ENCODE peak calls at places on chromosomes 11 and 22, in four cellular contexts. Z is CD8-positive, alpha-beta T cell; G is fibroblast of pulmonary artery; Q is left cardiac atrium. B is an unnamed sample.

GRCh38 chr11:93741094-93741881 is at the start of the genes C11orf54 and TAF1D:
- DNase-seq in Z (peak; percentile 95), G (peak; percentile 99), Q (peak; percentile 98), B (peak; percentile 98)

GRCh38 chr11:100823360-100823759 is 136.3 kb downstream of the ARHGAP42 start:
- DNase-seq in Z (no peak), G (peak; percentile 62), Q (no peak), B (no peak)

GRCh38 chr11:121566279-121567168 is 113.8 kb upstream of the SORL1-AS1 start:
- DNase-seq in Z (no peak), G (no peak), Q (no peak), B (no peak)

GRCh38 chr11:86747801-86748200 is 52.5 kb upstream of the PRSS23 start:
- DNase-seq in Z (no peak), G (no peak), Q (no peak), B (no peak)

GRCh38 chr11:102225689-102226562 is 91.4 kb upstream of the BIRC3 start:
- DNase-seq in Z (no peak), G (peak; percentile 88), Q (no peak), B (no peak)

GRCh38 chr11:121650520-121651266 is 197.9 kb upstream of the SORL1-AS1 start:
- DNase-seq in Z (no peak), G (no peak), Q (no peak), B (no peak)

GRCh38 chr11:45926536-45927331 is 4.3 kb downstream of the LARGE2 start:
- DNase-seq in Z (no peak), G (no peak), Q (no peak), B (no peak)

GRCh38 chr11:124643605-124644425 is 21.2 kb downstream of the TBRG1 start:
- DNase-seq in Z (no peak), G (peak; percentile 90), Q (no peak), B (no peak)

GRCh38 chr11:17543574-17544180 is 539 bp downstream of the USH1C start:
- DNase-seq in Z (no peak), G (no peak), Q (no peak), B (no peak)

GRCh38 chr11:19398772-19399542 is 158.2 kb upstream of the E2F8 start:
- DNase-seq in Z (no peak), G (peak; percentile 80), Q (peak; percentile 36), B (no peak)

GRCh38 chr22:46533434-46533833 is 4.0 kb downstream of the CELSR1 start:
- DNase-seq in Z (no peak), G (no peak), Q (no peak), B (peak; percentile 34)

GRCh38 chr11:68287419-68287818 is 15.6 kb upstream of the C11orf24 start:
- DNase-seq in Z (no peak), G (no peak), Q (no peak), B (no peak)

GRCh38 chr11:2779499-2779980 is 79.7 kb upstream of the KCNQ1OT1 start:
- DNase-seq in Z (no peak), G (no peak), Q (no peak), B (no peak)

GRCh38 chr11:62601114-62601363 is 626 bp downstream of the MTA2 start:
- DNase-seq in Z (peak; percentile 39), G (peak; percentile 18), Q (peak; percentile 76), B (no peak)

GRCh38 chr11:35464308-35464707 is 45.0 kb upstream of the SLC1A2 start:
- DNase-seq in Z (no peak), G (no peak), Q (no peak), B (no peak)

GRCh38 chr11:93958991-93959390 is 62.2 kb upstream of the HEPHL1 start:
- DNase-seq in Z (no peak), G (no peak), Q (no peak), B (no peak)

GRCh38 chr11:72439455-72439854 is 5.1 kb upstream of the CLPB start:
- DNase-seq in Z (no peak), G (peak; percentile 78), Q (no peak), B (no peak)

GRCh38 chr11:35615911-35616900 is 2.1 kb upstream of the FJX1 start:
- DNase-seq in Z (no peak), G (peak; percentile 79), Q (no peak), B (peak; percentile 36)

GRCh38 chr11:78373689-78374088 is 43.9 kb downstream of the GAB2 start:
- DNase-seq in Z (no peak), G (no peak), Q (no peak), B (no peak)

GRCh38 chr11:59707371-59707770 is 6.3 kb downstream of the OR10V1 start:
- DNase-seq in Z (no peak), G (no peak), Q (no peak), B (no peak)

GRCh38 chr11:14417975-14418374 is 59.0 kb upstream of the RRAS2 start:
- DNase-seq in Z (no peak), G (no peak), Q (no peak), B (no peak)

GRCh38 chr11:85663781-85664560 is 958 bp downstream of the CREBZF start:
- DNase-seq in Z (peak; percentile 80), G (peak; percentile 49), Q (peak; percentile 83), B (peak; percentile 84)

GRCh38 chr11:59776210-59777066 is 21.3 kb downstream of the STX3 start:
- DNase-seq in Z (no peak), G (peak; percentile 65), Q (no peak), B (peak; percentile 29)

GRCh38 chr11:35104655-35105054 is 34.3 kb upstream of the CD44 start:
- DNase-seq in Z (no peak), G (no peak), Q (no peak), B (no peak)

GRCh38 chr11:114399903-114400221 is 449 bp downstream of the C11orf71 start:
- DNase-seq in Z (no peak), G (no peak), Q (no peak), B (peak; percentile 38)

GRCh38 chr11:114121744-114122504 is 62.4 kb downstream of the ZBTB16 start:
- DNase-seq in Z (no peak), G (no peak), Q (no peak), B (peak; percentile 48)

GRCh38 chr11:8342821-8343681 is 79.4 kb upstream of the LMO1 start:
- DNase-seq in Z (no peak), G (no peak), Q (no peak), B (no peak)

GRCh38 chr22:46457502-46458488 is 79.6 kb downstream of the CELSR1 start:
- DNase-seq in Z (no peak), G (peak; percentile 11), Q (no peak), B (no peak)

GRCh38 chr11:129573161-129573560 is 197.5 kb downstream of the BARX2 start:
- DNase-seq in Z (no peak), G (no peak), Q (no peak), B (no peak)

GRCh38 chr11:73239571-73240189 is 21.6 kb downstream of the P2RY2 start:
- DNase-seq in Z (no peak), G (no peak), Q (no peak), B (no peak)

GRCh38 chr11:99584822-99585221 is 564.1 kb downstream of the CNTN5 start:
- DNase-seq in Z (no peak), G (peak; percentile 10), Q (no peak), B (no peak)

GRCh38 chr11:22432331-22433065 is 94.3 kb downstream of the SLC17A6 start:
- DNase-seq in Z (no peak), G (peak; percentile 88), Q (peak; percentile 30), B (no peak)

GRCh38 chr11:10390375-10390774 is 64.7 kb upstream of the AMPD3 start:
- DNase-seq in Z (no peak), G (peak; percentile 42), Q (no peak), B (peak; percentile 89)

GRCh38 chr22:50326225-50326958 is 420 bp downstream of the DENND6B start:
- DNase-seq in Z (no peak), G (no peak), Q (no peak), B (no peak)

GRCh38 chr11:121554552-121554951 is 101.8 kb upstream of the SORL1-AS1 start:
- DNase-seq in Z (no peak), G (no peak), Q (no peak), B (no peak)

GRCh38 chr11:35621620-35622019 is 3.4 kb downstream of the FJX1 start:
- DNase-seq in Z (no peak), G (peak; percentile 33), Q (no peak), B (no peak)

B was measured in prostate gland.